ENCODE peak calls at places on chromosomes 2 and 18, in ten cellular contexts. X is tibial nerve, I is stomach, F is sigmoid colon, N is A549, T is upper lobe of left lung, Y is K562, J is ovary, S is transverse colon, K is HepG2. M is an unnamed sample.

GRCh38 chr2:45983213-45983612 is 314.0 kb upstream of the EPAS1 start:
- DNase-seq in X (no peak), I (no peak), F (peak), N (no peak), T (no peak), Y (no peak), J (no peak), S (no peak), K (no peak), M (no peak)

GRCh38 chr18:32093106-32093511 is 1.4 kb downstream of the RNF138 start:
- DNase-seq in X (no peak), I (peak), F (peak), N (peak), T (peak), Y (peak), J (peak), S (peak), K (peak), M (peak)

GRCh38 chr18:45556217-45556616 is 59.1 kb upstream of the SLC14A2 start:
- DNase-seq in X (no peak), I (no peak), F (no peak), N (no peak), T (no peak), Y (no peak), J (no peak), S (no peak), K (no peak), M (no peak)

GRCh38 chr2:43484323-43484930 is 111.4 kb downstream of the THADA start:
- DNase-seq in X (no peak), I (no peak), F (no peak), N (peak), T (no peak), Y (peak), J (no peak), S (no peak), K (peak), M (no peak)

GRCh38 chr2:46032996-46033395 is 264.2 kb upstream of the EPAS1 start:
- DNase-seq in X (no peak), I (no peak), F (no peak), N (peak), T (no peak), Y (no peak), J (no peak), S (no peak), K (peak), M (no peak)

GRCh38 chr2:170375192-170375591 is 197.2 kb downstream of the MYO3B start:
- DNase-seq in X (no peak), I (no peak), F (no peak), N (no peak), T (no peak), Y (no peak), J (no peak), S (no peak), K (no peak), M (no peak)

GRCh38 chr2:11473604-11474440 is 7.9 kb upstream of the E2F6 start:
- DNase-seq in X (no peak), I (no peak), F (no peak), N (no peak), T (peak), Y (no peak), J (no peak), S (no peak), K (no peak), M (no peak)

GRCh38 chr2:161369311-161369710 is 46.8 kb upstream of the TBR1 start:
- DNase-seq in X (no peak), I (no peak), F (no peak), N (no peak), T (no peak), Y (no peak), J (no peak), S (no peak), K (no peak), M (no peak)

GRCh38 chr2:54639609-54640008 is 83.9 kb upstream of the EML6 start:
- DNase-seq in X (no peak), I (no peak), F (no peak), N (peak), T (no peak), Y (peak), J (no peak), S (no peak), K (no peak), M (no peak)

GRCh38 chr2:179263015-179263414 is 1.6 kb downstream of the SESTD1 start:
- DNase-seq in X (no peak), I (no peak), F (no peak), N (peak), T (no peak), Y (no peak), J (no peak), S (no peak), K (peak), M (no peak)

GRCh38 chr2:170245312-170245711 is 67.4 kb downstream of the MYO3B start:
- DNase-seq in X (no peak), I (no peak), F (no peak), N (no peak), T (no peak), Y (no peak), J (no peak), S (no peak), K (no peak), M (no peak)

GRCh38 chr2:5409925-5410360 is 282.2 kb upstream of the SOX11 start:
- DNase-seq in X (no peak), I (no peak), F (no peak), N (no peak), T (no peak), Y (no peak), J (no peak), S (no peak), K (no peak), M (no peak)

GRCh38 chr2:102057502-102058292 is 65.9 kb downstream of the IL1R2 start:
- DNase-seq in X (no peak), I (peak), F (no peak), N (no peak), T (no peak), Y (no peak), J (peak), S (no peak), K (peak), M (no peak)

GRCh38 chr18:43277164-43277600 is at the start of gene SYT4:
- DNase-seq in X (no peak), I (peak), F (no peak), N (peak), T (no peak), Y (no peak), J (peak), S (no peak), K (peak), M (no peak)

GRCh38 chr2:240499309-240500301 is 58.2 kb downstream of the ANKMY1 start:
- DNase-seq in X (no peak), I (peak), F (peak), N (no peak), T (no peak), Y (no peak), J (no peak), S (no peak), K (no peak), M (peak)

GRCh38 chr2:240502059-240502429 is 55.7 kb downstream of the ANKMY1 start:
- DNase-seq in X (no peak), I (peak), F (no peak), N (no peak), T (no peak), Y (no peak), J (no peak), S (no peak), K (no peak), M (no peak)

GRCh38 chr2:240502430-240503121 is 55.2 kb downstream of the ANKMY1 start:
- DNase-seq in X (no peak), I (peak), F (no peak), N (no peak), T (no peak), Y (no peak), J (no peak), S (no peak), K (no peak), M (peak)

GRCh38 chr2:240501531-240501991 is 56.2 kb downstream of the ANKMY1 start:
- DNase-seq in X (peak), I (peak), F (no peak), N (no peak), T (no peak), Y (no peak), J (no peak), S (no peak), K (no peak), M (peak)

GRCh38 chr2:240500561-240501423 is 57.0 kb downstream of the ANKMY1 start:
- DNase-seq in X (no peak), I (peak), F (peak), N (no peak), T (no peak), Y (no peak), J (no peak), S (no peak), K (no peak), M (no peak)
- TF ChIP-seq EP300 in X (no peak), I (no peak), F (no peak), N (no peak), T (no peak), Y (no peak), J (no peak), S (no peak), K (no peak), M (no peak)

GRCh38 chr2:233689031-233689430 is 3.7 kb upstream of the UGT1A6 start:
- DNase-seq in X (no peak), I (no peak), F (no peak), N (no peak), T (no peak), Y (no peak), J (no peak), S (no peak), K (no peak), M (no peak)

GRCh38 chr2:233691443-233692433 is 952 bp upstream of the UGT1A6 start:
- DNase-seq in X (no peak), I (peak), F (no peak), N (no peak), T (no peak), Y (no peak), J (no peak), S (peak), K (no peak), M (no peak)

GRCh38 chr2:233689498-233689897 is 3.2 kb upstream of the UGT1A6 start:
- DNase-seq in X (no peak), I (peak), F (no peak), N (no peak), T (no peak), Y (no peak), J (no peak), S (no peak), K (no peak), M (no peak)

GRCh38 chr2:233688341-233688740 is 4.3 kb upstream of the UGT1A6 start:
- DNase-seq in X (no peak), I (no peak), F (no peak), N (no peak), T (no peak), Y (no peak), J (no peak), S (no peak), K (no peak), M (no peak)

DNA sequence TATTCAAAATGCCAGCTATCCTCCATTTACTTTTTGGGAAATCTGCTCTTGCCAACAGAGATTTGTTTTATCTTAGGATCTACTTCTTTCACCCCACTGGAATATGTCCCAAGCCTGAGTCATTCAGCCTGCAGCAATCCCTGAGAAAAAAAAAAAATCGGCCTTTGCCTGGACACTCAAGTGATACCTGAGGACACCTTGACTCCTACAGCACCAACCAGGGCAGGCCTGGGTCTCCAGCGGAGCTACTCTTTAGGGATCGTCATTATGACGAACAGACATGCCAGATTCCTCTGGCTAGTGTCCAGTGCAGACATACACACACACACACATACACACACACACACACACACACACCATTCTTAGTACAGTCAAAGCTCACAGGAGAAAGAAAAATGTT is 2.2 kb upstream of the UGT1A6 start:
- DNase-seq in X (no peak), I (no peak), F (no peak), N (peak), T (no peak), Y (no peak), J (no peak), S (no peak), K (no peak), M (no peak)
- TF ChIP-seq EP300 in X (no peak), I (no peak), F (no peak), N (peak), T (no peak), Y (no peak), J (no peak), S (no peak), K (no peak), M (no peak)

GRCh38 chr2:117436697-117437096 is 377.8 kb upstream of the DDX18 start:
- DNase-seq in X (no peak), I (no peak), F (no peak), N (no peak), T (no peak), Y (no peak), J (no peak), S (no peak), K (no peak), M (no peak)
- TF ChIP-seq EP300 in X (no peak), I (no peak), F (no peak), N (no peak), T (no peak), Y (no peak), J (no peak), S (no peak), K (no peak), M (no peak)

DNA sequence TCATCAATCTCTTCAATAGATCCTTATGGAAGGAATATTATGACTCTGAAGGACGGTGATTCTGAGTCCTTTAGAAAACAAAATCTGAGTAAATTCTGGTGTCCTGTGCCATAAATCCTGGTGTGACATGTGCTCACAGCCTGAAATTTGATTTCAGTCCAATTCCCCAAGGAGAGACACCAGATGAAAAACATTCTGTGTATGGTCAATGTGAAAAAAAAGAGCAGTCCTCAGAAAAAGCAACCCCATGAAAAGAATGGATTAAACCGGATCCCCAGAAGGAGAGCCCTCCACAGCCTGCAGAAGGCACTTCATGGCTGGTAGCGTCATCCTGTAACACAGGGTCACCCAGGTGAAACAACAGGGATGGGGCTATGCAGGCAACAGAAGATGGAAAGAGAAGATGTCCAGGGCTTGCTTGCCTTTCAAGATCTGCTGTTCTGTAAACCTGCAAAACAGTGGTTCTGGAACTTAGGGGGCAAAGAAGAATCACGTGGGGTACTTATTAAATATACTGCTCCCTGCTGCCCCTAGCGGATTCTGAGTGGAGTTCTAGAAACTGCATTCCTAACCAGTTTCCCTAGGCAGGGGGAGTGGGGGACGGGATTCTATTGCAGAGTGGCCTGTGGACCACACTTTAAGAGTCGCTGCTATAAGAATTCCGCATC is 118.8 kb upstream of the ARL5A start:
- DNase-seq in X (peak), I (no peak), F (no peak), N (peak), T (no peak), Y (peak), J (peak), S (peak), K (peak), M (no peak)
- TF ChIP-seq EP300 in X (no peak), I (no peak), F (no peak), N (no peak), T (no peak), Y (no peak), J (no peak), S (no peak), K (no peak), M (no peak)

GRCh38 chr2:118177932-118178331 is 89.7 kb downstream of the INSIG2 start:
- DNase-seq in X (no peak), I (no peak), F (no peak), N (no peak), T (no peak), Y (no peak), J (no peak), S (no peak), K (no peak), M (no peak)

GRCh38 chr2:118176601-118177000 is 88.3 kb downstream of the INSIG2 start:
- DNase-seq in X (no peak), I (no peak), F (no peak), N (no peak), T (no peak), Y (no peak), J (no peak), S (no peak), K (no peak), M (no peak)

GRCh38 chr2:118177318-118177717 is 89.0 kb downstream of the INSIG2 start:
- DNase-seq in X (no peak), I (no peak), F (no peak), N (no peak), T (no peak), Y (no peak), J (no peak), S (no peak), K (no peak), M (no peak)

GRCh38 chr2:118179445-118179844 is 91.2 kb downstream of the INSIG2 start:
- DNase-seq in X (no peak), I (no peak), F (no peak), N (no peak), T (no peak), Y (no peak), J (no peak), S (no peak), K (no peak), M (no peak)
- TF ChIP-seq EP300 in X (no peak), I (no peak), F (no peak), N (no peak), T (no peak), Y (no peak), J (no peak), S (no peak), K (no peak), M (no peak)

GRCh38 chr18:78789850-78790249 is 189.8 kb upstream of the SALL3 start:
- DNase-seq in X (no peak), I (no peak), F (peak), N (no peak), T (no peak), Y (no peak), J (no peak), S (no peak), K (no peak), M (no peak)
- TF ChIP-seq EP300 in X (no peak), I (no peak), F (no peak), N (no peak), T (no peak), Y (no peak), J (no peak), S (no peak), K (no peak), M (no peak)

GRCh38 chr2:2644040-2644439 is 313.0 kb upstream of the MYT1L start:
- DNase-seq in X (no peak), I (no peak), F (no peak), N (no peak), T (no peak), Y (no peak), J (no peak), S (no peak), K (no peak), M (no peak)

GRCh38 chr2:2645162-2645855 is 314.2 kb upstream of the MYT1L start:
- DNase-seq in X (no peak), I (no peak), F (peak), N (no peak), T (peak), Y (no peak), J (no peak), S (no peak), K (no peak), M (no peak)

GRCh38 chr2:2647156-2647555 is 316.1 kb upstream of the MYT1L start:
- DNase-seq in X (no peak), I (no peak), F (peak), N (no peak), T (no peak), Y (no peak), J (no peak), S (no peak), K (no peak), M (no peak)

GRCh38 chr2:2648094-2648493 is 317.0 kb upstream of the MYT1L start:
- DNase-seq in X (no peak), I (no peak), F (peak), N (no peak), T (no peak), Y (no peak), J (no peak), S (no peak), K (no peak), M (no peak)

GRCh38 chr2:2646312-2647051 is 315.4 kb upstream of the MYT1L start:
- DNase-seq in X (no peak), I (no peak), F (no peak), N (no peak), T (no peak), Y (no peak), J (no peak), S (no peak), K (no peak), M (no peak)
- TF ChIP-seq EP300 in X (no peak), I (no peak), F (no peak), N (no peak), T (no peak), Y (no peak), J (no peak), S (no peak), K (no peak), M (no peak)

GRCh38 chr2:86038291-86039081 is 67.2 kb downstream of the POLR1A start:
- DNase-seq in X (no peak), I (peak), F (peak), N (no peak), T (no peak), Y (no peak), J (peak), S (peak), K (no peak), M (peak)
- TF ChIP-seq EP300 in X (peak), I (no peak), F (no peak), N (no peak), T (no peak), Y (no peak), J (no peak), S (no peak), K (no peak), M (no peak)

GRCh38 chr2:218387369-218388194 is 5.5 kb downstream of the SLC11A1 start:
- DNase-seq in X (no peak), I (peak), F (peak), N (peak), T (peak), Y (no peak), J (peak), S (peak), K (peak), M (no peak)
- TF ChIP-seq EP300 in X (peak), I (no peak), F (no peak), N (peak), T (no peak), Y (no peak), J (no peak), S (no peak), K (no peak), M (no peak)

DNA sequence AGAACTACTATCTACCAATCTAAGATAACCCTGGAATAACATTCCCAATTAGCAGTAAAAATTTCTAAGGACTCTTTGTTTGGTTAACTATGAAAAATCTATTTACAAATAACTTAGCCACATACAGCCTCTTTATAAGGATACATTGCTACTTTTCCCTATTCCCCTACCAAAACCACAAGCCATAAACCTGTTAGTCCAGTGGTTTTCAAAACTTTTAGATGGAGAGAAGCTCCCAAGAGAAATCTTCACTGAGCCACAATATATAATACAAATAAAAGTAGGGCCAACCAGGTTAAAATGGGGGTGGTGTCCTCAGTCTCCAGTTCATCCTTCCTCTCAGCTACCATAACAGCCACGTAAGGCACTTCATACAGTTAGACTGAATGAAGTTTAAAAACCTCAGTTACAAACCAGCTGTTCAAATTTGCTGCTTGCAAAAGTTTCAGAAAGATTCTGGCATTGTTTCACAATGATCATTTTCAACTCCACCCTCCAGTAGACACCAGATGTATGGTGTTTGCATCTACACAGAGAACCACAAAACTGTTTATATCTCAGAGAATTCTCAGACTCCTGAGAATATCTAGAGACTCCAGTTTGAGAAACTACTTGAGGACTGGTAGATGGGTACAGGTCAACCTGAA is 26.0 kb downstream of the SOS1 start:
- DNase-seq in X (no peak), I (no peak), F (no peak), N (no peak), T (no peak), Y (no peak), J (no peak), S (no peak), K (no peak), M (no peak)
- TF ChIP-seq EP300 in X (no peak), I (no peak), F (no peak), N (no peak), T (no peak), Y (no peak), J (no peak), S (no peak), K (no peak), M (no peak)